ENCODE peak calls at places on chromosomes 1 and 21, in six cellular contexts. R is Right ventricle myocardium superior, V is KG1, Y is HTR-8/SVneo, O is OCI-LY7, W is Caki2. F is an unnamed sample.

GRCh38 chr1:40893946-40894345 is 31.8 kb upstream of the CITED4 start:
- DNase-seq in R (no peak), Y (no peak), W (no peak), O (no peak), V (no peak), F (no peak)

GRCh38 chr1:2233997-2234761 is 6.1 kb downstream of the SKI start:
- DNase-seq in V (peak), W (no peak), Y (no peak), O (no peak), R (peak), F (peak)

GRCh38 chr1:211647666-211648065 is 27.8 kb downstream of the NEK2 start:
- DNase-seq in Y (no peak), W (no peak), R (no peak), V (no peak), O (no peak), F (no peak)

GRCh38 chr1:208159542-208160258 is 84.5 kb downstream of the PLXNA2 start:
- DNase-seq in R (no peak), Y (peak), W (no peak), V (no peak), O (no peak), F (no peak)

GRCh38 chr1:231826566-231826965 is 200.0 kb downstream of the DISC1 start:
- DNase-seq in V (no peak), W (no peak), R (no peak), Y (no peak), O (no peak), F (no peak)

GRCh38 chr1:22044690-22045420 is 7.7 kb upstream of the CDC42 start:
- DNase-seq in Y (no peak), W (no peak), V (no peak), O (no peak), R (no peak), F (no peak)

GRCh38 chr1:222861057-222861456 is 46.2 kb downstream of the DISP1 start:
- DNase-seq in W (no peak), Y (no peak), V (peak), O (no peak), R (no peak), F (no peak)

GRCh38 chr21:36542312-36543101 is 62.6 kb upstream of the CLDN14 start:
- DNase-seq in W (no peak), V (no peak), O (peak), R (no peak), Y (no peak), F (no peak)

GRCh38 chr1:21508580-21509350 is 458 bp upstream of the ALPL start:
- DNase-seq in V (peak), O (peak), R (peak), W (no peak), Y (peak), F (peak)

GRCh38 chr1:114258074-114258473 is 104.4 kb upstream of the SYT6 start:
- DNase-seq in V (no peak), W (no peak), O (no peak), R (no peak), Y (no peak), F (no peak)

GRCh38 chr1:181073638-181074037 is 14.9 kb upstream of the IER5 start:
- DNase-seq in R (no peak), V (no peak), O (no peak), Y (peak), W (peak), F (peak)